ENCODE peak calls at places on chromosomes 4 and X, in six cellular contexts. S is fibroblast of lung, U is tibial nerve, H is cardiac fibroblast, Y is astrocyte of the spinal cord, P is GM03348. M is an unnamed sample.

GRCh38 chrX:153865321-153865580 is 20.7 kb downstream of the L1CAM start:
- DNase-seq in S (no peak), U (no peak), H (no peak), Y (no peak), P (no peak), M (no peak)

GRCh38 chr4:80035336-80035735 is 37.7 kb downstream of the ANTXR2 start:
- DNase-seq in S (no peak), U (no peak), H (no peak), Y (no peak), P (no peak), M (no peak)

GRCh38 chrX:155718964-155719586 is 106.3 kb upstream of the TMLHE start:
- DNase-seq in S (no peak), U (no peak), H (peak; percentile 9), Y (no peak), P (peak; percentile 3), M (peak; percentile 26)

GRCh38 chr4:48620093-48620492 is 130.0 kb downstream of the ZAR1 start:
- DNase-seq in S (no peak), U (no peak), H (no peak), Y (no peak), P (no peak), M (peak; percentile 39)

GRCh38 chr4:80529021-80529420 is 193.5 kb downstream of the CFAP299 start:
- DNase-seq in S (peak; percentile 43), U (no peak), H (no peak), Y (no peak), P (no peak), M (peak; percentile 4)

GRCh38 chrX:51893931-51894696 is 691 bp downstream of the MAGED1 start:
- DNase-seq in S (peak; percentile 47), U (no peak), H (peak; percentile 22), Y (peak; percentile 32), P (peak; percentile 7), M (peak; percentile 35)

GRCh38 chr4:52657630-52658501 is 1.2 kb downstream of the USP46 start:
- DNase-seq in S (peak; percentile 67), U (peak; percentile 10), H (peak; percentile 30), Y (peak; percentile 59), P (peak; percentile 52), M (peak; percentile 58)

GRCh38 chrX:33726281-33727160 is 405.6 kb downstream of the FAM47A start:
- DNase-seq in S (no peak), U (no peak), H (no peak), Y (no peak), P (no peak), M (no peak)

GRCh38 chr4:15164571-15164970 is 162.3 kb downstream of the CPEB2 start:
- DNase-seq in S (no peak), U (no peak), H (peak; percentile 55), Y (no peak), P (no peak), M (peak; percentile 40)

GRCh38 chrX:77899081-77899828 is at the start of gene COX7B:
- DNase-seq in S (peak; percentile 98), U (peak; percentile 77), H (peak; percentile 98), Y (peak; percentile 97), P (peak; percentile 70), M (peak; percentile 96)

GRCh38 chr4:147247577-147247976 is 233.3 kb upstream of the EDNRA start:
- DNase-seq in S (no peak), U (no peak), H (no peak), Y (peak; percentile 22), P (no peak), M (peak; percentile 40)

GRCh38 chr4:141036786-141037185 is 96.5 kb downstream of the RNF150 start:
- DNase-seq in S (peak; percentile 35), U (no peak), H (peak; percentile 9), Y (no peak), P (no peak), M (peak; percentile 83)

GRCh38 chrX:1592128-1592862 is 891 bp downstream of the AKAP17A start:
- DNase-seq in S (peak; percentile 12), U (no peak), H (peak; percentile 36), Y (no peak), P (peak; percentile 63), M (peak; percentile 41)

GRCh38 chrX:39261446-39262147 is 460.3 kb downstream of the MID1IP1 start:
- DNase-seq in S (peak; percentile 25), U (peak; percentile 7), H (peak; percentile 67), Y (peak; percentile 24), P (peak; percentile 15), M (peak; percentile 39)

GRCh38 chrX:123731987-123732678 is 719 bp downstream of the THOC2 start:
- DNase-seq in S (peak; percentile 34), U (no peak), H (no peak), Y (peak; percentile 24), P (peak; percentile 40), M (peak; percentile 31)

GRCh38 chr4:182188622-182189021 is 54.6 kb upstream of the TENM3 start:
- DNase-seq in S (peak; percentile 77), U (no peak), H (no peak), Y (peak; percentile 37), P (peak; percentile 37), M (peak; percentile 70)

M was measured in EH.